ENCODE peak calls at places on chromosome 2, in nine cellular contexts. K is fibroblast of the aortic adventitia; L is CD8-positive, alpha-beta T cell; Z is heart right ventricle; C is HFF-Myc; M is prostate gland; D is psoas muscle; O is choroid plexus epithelial cell; E is BE2C. U is an unnamed sample.
A peak's percentile ranks its signal among the peaks of the same experiment; 100 is the strongest.

GRCh38 chr2:29361255-29361654 is 246.0 kb downstream of the CLIP4 start:
- DNase-seq in K (no peak), L (no peak), Z (no peak), C (no peak), M (no peak), D (no peak), O (peak; percentile 31), E (no peak), U (no peak)

GRCh38 chr2:26735883-26736588 is 28.0 kb upstream of the SLC35F6 start:
- DNase-seq in K (no peak), L (no peak), Z (no peak), C (no peak), M (no peak), D (no peak), O (no peak), E (no peak), U (no peak)

GRCh38 chr2:44941551-44942234 is at the start of gene SIX3:
- DNase-seq in K (no peak), L (no peak), Z (no peak), C (no peak), M (no peak), D (no peak), O (no peak), E (peak; percentile 80), U (peak; percentile 49)

GRCh38 chr2:213119061-213119809 is 32.2 kb downstream of the IKZF2 start:
- DNase-seq in K (peak; percentile 56), L (no peak), Z (no peak), C (no peak), M (no peak), D (no peak), O (peak; percentile 85), E (no peak), U (peak; percentile 43)

GRCh38 chr2:37338933-37339332 is 5.5 kb upstream of the QPCT start:
- DNase-seq in K (no peak), L (no peak), Z (no peak), C (no peak), M (no peak), D (no peak), O (no peak), E (no peak), U (no peak)

GRCh38 chr2:28347193-28347592 is 45.5 kb upstream of the FOSL2 start:
- DNase-seq in K (no peak), L (no peak), Z (no peak), C (no peak), M (no peak), D (peak; percentile 27), O (no peak), E (no peak), U (no peak)

GRCh38 chr2:36451512-36451911 is 95.9 kb downstream of the CRIM1 start:
- DNase-seq in K (peak; percentile 66), L (no peak), Z (no peak), C (no peak), M (no peak), D (no peak), O (peak; percentile 88), E (no peak), U (no peak)

GRCh38 chr2:168849610-168850009 is 40.6 kb downstream of the SPC25 start:
- DNase-seq in K (peak; percentile 37), L (no peak), Z (no peak), C (peak; percentile 17), M (no peak), D (peak; percentile 48), O (peak; percentile 89), E (peak; percentile 9), U (no peak)

GRCh38 chr2:118786691-118787090 is 60.8 kb downstream of the EN1 start:
- DNase-seq in K (peak; percentile 52), L (no peak), Z (no peak), C (no peak), M (no peak), D (no peak), O (no peak), E (no peak), U (no peak)

GRCh38 chr2:102932521-102932920 is 170.7 kb downstream of the TMEM182 start:
- DNase-seq in K (no peak), L (no peak), Z (no peak), C (no peak), M (no peak), D (no peak), O (no peak), E (no peak), U (no peak)

GRCh38 chr2:64792995-64793639 is 139.4 kb upstream of the SERTAD2 start:
- DNase-seq in K (peak; percentile 36), L (no peak), Z (no peak), C (no peak), M (no peak), D (no peak), O (peak; percentile 46), E (no peak), U (no peak)

GRCh38 chr2:212711851-212712250 is 173.2 kb upstream of the ERBB4 start:
- DNase-seq in K (peak; percentile 53), L (no peak), Z (no peak), C (no peak), M (no peak), D (no peak), O (peak; percentile 45), E (no peak), U (no peak)

GRCh38 chr2:158969717-158970521 is 1.5 kb downstream of the TANC1 start:
- DNase-seq in K (peak; percentile 34), L (no peak), Z (peak; percentile 55), C (no peak), M (peak; percentile 54), D (peak; percentile 53), O (no peak), E (peak; percentile 33), U (peak; percentile 26)

GRCh38 chr2:79000008-79000576 is 25.4 kb upstream of the REG3G start:
- DNase-seq in K (no peak), L (no peak), Z (no peak), C (no peak), M (no peak), D (no peak), O (no peak), E (no peak), U (no peak)

GRCh38 chr2:32455816-32456215 is 99.0 kb downstream of the BIRC6 start:
- DNase-seq in K (no peak), L (no peak), Z (no peak), C (no peak), M (no peak), D (no peak), O (no peak), E (no peak), U (no peak)

DNA sequence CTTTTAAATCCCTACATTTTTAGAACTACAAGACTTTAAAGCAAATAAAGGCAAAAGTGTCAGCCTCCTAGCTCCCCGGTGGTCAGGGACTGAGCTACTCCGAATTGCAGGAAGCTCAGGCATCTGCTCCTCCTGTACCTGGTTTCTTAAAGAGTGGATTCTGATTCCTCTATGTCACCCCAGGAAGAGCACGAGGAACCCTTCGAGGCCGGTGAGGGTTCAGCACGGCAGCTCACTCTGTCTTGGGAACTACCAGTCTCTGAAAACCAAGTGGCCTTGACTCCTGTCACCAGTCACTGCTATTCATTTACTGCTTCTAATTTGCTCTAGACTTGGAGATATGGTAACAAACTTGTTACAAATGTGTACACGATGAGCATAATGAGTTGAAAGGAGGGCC is 2.3 kb downstream of the PER2 start:
- DNase-seq in K (no peak), L (no peak), Z (no peak), C (no peak), M (no peak), D (no peak), O (no peak), E (no peak), U (no peak)
- H3K4me3 ChIP-seq in K (no peak overlapping the region), L (no peak overlapping the region), Z (no peak overlapping the region), C (peak overlapping the region; percentile 95), M (no peak overlapping the region), D (peak overlapping the region; percentile 95), O (no peak overlapping the region), E (no peak overlapping the region), U (no peak overlapping the region)

GRCh38 chr2:46249654-46250053 is 47.6 kb upstream of the EPAS1 start:
- DNase-seq in K (no peak), L (no peak), Z (no peak), C (no peak), M (no peak), D (no peak), O (no peak), E (no peak), U (no peak)
- TF ChIP-seq CTCF in K (no peak), L (no peak), Z (no peak), C (no peak), M (no peak), D (no peak), O (no peak), E (no peak), U (no peak)

DNA sequence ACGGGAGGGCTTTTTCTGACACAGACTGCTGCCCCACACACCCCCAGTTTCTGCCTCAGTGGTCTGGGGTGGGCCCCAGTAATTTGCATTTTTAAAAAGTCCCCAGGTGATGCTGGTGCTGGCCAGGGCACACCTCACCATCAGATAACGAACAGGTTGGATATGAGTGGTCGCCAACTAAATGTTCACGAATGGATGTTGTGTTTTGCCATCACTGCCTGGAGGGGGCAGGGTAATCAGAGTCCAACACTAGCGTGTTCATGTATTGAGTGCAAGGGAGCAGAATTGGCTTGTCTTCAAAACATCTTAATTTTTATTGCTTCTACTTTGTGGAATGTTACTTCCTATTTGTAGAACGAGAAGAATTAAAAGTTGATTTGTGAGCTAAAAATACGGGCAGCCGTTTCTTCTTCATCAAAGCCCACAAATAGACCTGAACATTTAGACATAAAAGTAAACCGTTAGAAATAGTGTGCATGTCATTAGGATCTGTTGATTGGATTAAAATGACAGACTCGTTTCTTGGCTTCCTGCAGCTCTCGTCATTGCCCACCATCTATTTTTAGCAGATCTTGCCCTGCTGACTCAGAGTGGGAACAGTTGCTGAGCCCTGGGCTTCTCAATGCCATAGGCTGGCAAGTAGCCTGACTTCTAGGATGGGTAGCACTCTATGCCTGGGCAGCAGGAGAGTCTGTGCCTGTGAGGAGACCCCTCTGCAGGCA is 45.2 kb downstream of the NCK2 start:
- DNase-seq in K (peak; percentile 34), L (no peak), Z (no peak), C (no peak), M (no peak), D (peak; percentile 75), O (no peak), E (no peak), U (peak; percentile 76)
- H3K4me3 ChIP-seq in K (no peak overlapping the region), L (no peak overlapping the region), Z (no peak overlapping the region), C (no peak overlapping the region), M (no peak overlapping the region), D (peak overlapping the region; percentile 43), O (no peak overlapping the region), E (no peak overlapping the region), U (peak overlapping the region; percentile 12)

GRCh38 chr2:54810236-54810635 is 86.8 kb downstream of the EML6 start:
- DNase-seq in K (no peak), L (no peak), Z (no peak), C (no peak), M (no peak), D (no peak), O (no peak), E (no peak), U (no peak)

GRCh38 chr2:54806975-54807374 is 83.5 kb downstream of the EML6 start:
- DNase-seq in K (no peak), L (no peak), Z (no peak), C (no peak), M (no peak), D (no peak), O (no peak), E (no peak), U (no peak)

GRCh38 chr2:54809814-54810213 is 86.4 kb downstream of the EML6 start:
- DNase-seq in K (peak; percentile 36), L (no peak), Z (no peak), C (no peak), M (no peak), D (no peak), O (peak; percentile 38), E (no peak), U (no peak)

GRCh38 chr2:54805255-54805654 is 81.8 kb downstream of the EML6 start:
- DNase-seq in K (no peak), L (no peak), Z (no peak), C (no peak), M (no peak), D (no peak), O (no peak), E (no peak), U (no peak)

GRCh38 chr2:54808642-54809041 is 85.2 kb downstream of the EML6 start:
- DNase-seq in K (no peak), L (no peak), Z (no peak), C (no peak), M (no peak), D (no peak), O (peak; percentile 28), E (no peak), U (no peak)
- TF ChIP-seq CTCF in K (no peak), L (no peak), Z (no peak), C (no peak), M (no peak), D (no peak), O (no peak), E (no peak), U (no peak)

U was measured in GM06990.